ENCODE peak calls at places on chromosomes 16 and 17, in seven cellular contexts. X, G, M, U, L, Y and S are unnamed samples.

GRCh38 chr17:64689106-64689505 is 27.0 kb upstream of the SMURF2 start:
- DNase-seq in X (no peak), G (no peak), M (no peak), U (no peak), L (no peak), Y (no peak), S (no peak)

GRCh38 chr17:20174588-20175265 is 165.6 kb downstream of the SPECC1 start:
- DNase-seq in X (peak; percentile 63), G (peak; percentile 73), M (no peak), U (no peak), L (no peak), Y (no peak), S (no peak)

GRCh38 chr16:29883987-29884386 is 15.4 kb downstream of the SEZ6L2 start:
- DNase-seq in X (no peak), G (no peak), M (no peak), U (no peak), L (no peak), Y (no peak), S (no peak)

GRCh38 chr16:67842509-67843342 is 606 bp downstream of the THAP11 start:
- DNase-seq in X (peak; percentile 44), G (peak; percentile 64), M (no peak), U (peak; percentile 59), L (peak; percentile 61), Y (peak; percentile 59), S (no peak)

GRCh38 chr16:19785512-19786130 is 67.5 kb downstream of the IQCK start:
- DNase-seq in X (no peak), G (no peak), M (no peak), U (peak; percentile 48), L (no peak), Y (no peak), S (peak; percentile 21)

GRCh38 chr16:1324286-1324826 is 9.1 kb upstream of the BAIAP3 start:
- DNase-seq in X (no peak), G (no peak), M (no peak), U (no peak), L (no peak), Y (no peak), S (no peak)

GRCh38 chr17:40846515-40847155 is 20.4 kb downstream of the KRT12 start:
- DNase-seq in X (no peak), G (no peak), M (no peak), U (no peak), L (peak; percentile 8), Y (no peak), S (no peak)

GRCh38 chr16:87702325-87702811 is 63.4 kb downstream of the KLHDC4 start:
- DNase-seq in X (no peak), G (no peak), M (no peak), U (no peak), L (no peak), Y (peak; percentile 73), S (no peak)

GRCh38 chr16:87744750-87745514 is 20.9 kb downstream of the KLHDC4 start:
- DNase-seq in X (no peak), G (no peak), M (no peak), U (peak; percentile 80), L (no peak), Y (no peak), S (no peak)

GRCh38 chr17:27237890-27238289 is 56.0 kb upstream of the WSB1 start:
- DNase-seq in X (no peak), G (no peak), M (no peak), U (no peak), L (no peak), Y (no peak), S (no peak)

GRCh38 chr17:61500287-61500686 is 48.1 kb downstream of the TBX4 start:
- DNase-seq in X (no peak), G (no peak), M (no peak), U (no peak), L (no peak), Y (no peak), S (no peak)

GRCh38 chr16:87464691-87465300 is 28.0 kb downstream of the ZCCHC14 start:
- DNase-seq in X (peak; percentile 14), G (peak; percentile 95), M (peak; percentile 71), U (peak; percentile 58), L (no peak), Y (peak; percentile 45), S (no peak)

GRCh38 chr16:17566656-17567450 is 96.1 kb upstream of the XYLT1 start:
- DNase-seq in X (no peak), G (no peak), M (no peak), U (no peak), L (no peak), Y (no peak), S (no peak)

DNA sequence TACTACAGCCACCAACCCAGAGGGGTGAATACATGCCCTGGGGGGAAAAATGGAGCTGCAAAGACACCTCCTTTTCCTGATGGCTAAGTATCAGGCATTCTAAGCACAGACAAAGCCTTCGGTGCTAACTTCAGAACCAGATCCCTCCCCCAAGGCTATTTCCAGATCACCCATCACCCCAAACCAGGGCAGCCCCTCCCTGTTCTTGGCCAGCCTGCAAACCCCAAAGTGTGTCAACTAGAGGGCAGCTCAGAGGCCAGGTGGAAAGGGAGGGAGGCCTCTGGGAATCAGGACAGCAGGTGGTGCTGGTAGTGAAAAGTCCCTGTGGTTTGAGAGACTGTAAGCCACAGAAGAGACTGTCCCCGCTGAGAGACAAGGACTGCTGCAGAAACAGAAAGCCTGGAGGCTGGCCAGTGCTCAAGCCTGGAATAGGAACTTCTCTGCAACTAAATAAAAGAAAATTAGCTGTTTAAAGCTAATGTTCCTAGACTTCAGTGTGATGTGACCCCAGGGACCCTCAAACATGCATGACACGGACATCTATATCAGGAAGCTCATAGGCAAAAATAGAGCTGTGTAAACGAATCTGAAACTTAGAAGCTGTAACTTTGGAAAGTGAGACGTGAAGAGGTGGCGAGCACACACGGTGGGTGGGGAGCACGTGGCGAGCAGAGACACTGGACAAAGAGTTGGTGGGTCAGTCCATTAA is 9.1 kb downstream of the TUBG1 start:
- DNase-seq in X (peak; percentile 78), G (peak; percentile 73), M (no peak), U (peak; percentile 52), L (peak; percentile 97), Y (peak; percentile 12), S (no peak)
- TF ChIP-seq CTCF in X (peak; percentile 49), G (no peak), M (no peak), U (peak; percentile 24), L (peak; percentile 58), Y (no peak), S (no peak)

DNA sequence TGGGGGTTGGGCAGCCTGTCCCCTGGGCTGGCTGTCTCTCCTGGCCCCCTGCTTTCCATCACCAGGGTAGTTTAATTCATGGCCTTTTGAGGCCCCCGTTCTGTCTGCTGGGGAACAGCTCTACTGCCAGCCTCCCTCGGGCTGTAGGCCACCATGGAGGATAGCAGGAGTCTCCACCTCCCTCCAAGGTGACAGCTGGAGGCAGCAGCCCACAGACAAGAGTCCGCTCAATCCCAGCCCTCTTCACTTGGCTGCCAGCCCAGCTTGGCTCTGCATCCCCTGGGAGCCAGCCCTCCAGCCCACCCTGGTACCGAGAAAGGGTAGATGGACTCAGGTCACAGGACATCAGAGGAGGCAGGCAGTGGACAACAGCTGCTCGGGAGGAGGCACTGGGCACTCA is 194.6 kb upstream of the SDK2 start:
- DNase-seq in X (no peak), G (no peak), M (no peak), U (no peak), L (no peak), Y (no peak), S (no peak)
- TF ChIP-seq CTCF in X (no peak), G (no peak), M (no peak), U (no peak), L (no peak), Y (no peak), S (no peak)

GRCh38 chr17:81418710-81419332 is 23.6 kb downstream of the BAHCC1 start:
- DNase-seq in X (no peak), G (no peak), M (no peak), U (peak; percentile 70), L (no peak), Y (no peak), S (no peak)

GRCh38 chr17:81416612-81417011 is 21.4 kb downstream of the BAHCC1 start:
- DNase-seq in X (no peak), G (no peak), M (no peak), U (peak; percentile 24), L (no peak), Y (no peak), S (no peak)

GRCh38 chr17:81419333-81419885 is 24.2 kb downstream of the BAHCC1 start:
- DNase-seq in X (peak; percentile 68), G (peak; percentile 75), M (peak; percentile 86), U (peak; percentile 86), L (no peak), Y (no peak), S (peak; percentile 94)

GRCh38 chr17:81417049-81417878 is 22.0 kb downstream of the BAHCC1 start:
- DNase-seq in X (no peak), G (no peak), M (peak; percentile 87), U (peak; percentile 20), L (no peak), Y (no peak), S (no peak)

DNA sequence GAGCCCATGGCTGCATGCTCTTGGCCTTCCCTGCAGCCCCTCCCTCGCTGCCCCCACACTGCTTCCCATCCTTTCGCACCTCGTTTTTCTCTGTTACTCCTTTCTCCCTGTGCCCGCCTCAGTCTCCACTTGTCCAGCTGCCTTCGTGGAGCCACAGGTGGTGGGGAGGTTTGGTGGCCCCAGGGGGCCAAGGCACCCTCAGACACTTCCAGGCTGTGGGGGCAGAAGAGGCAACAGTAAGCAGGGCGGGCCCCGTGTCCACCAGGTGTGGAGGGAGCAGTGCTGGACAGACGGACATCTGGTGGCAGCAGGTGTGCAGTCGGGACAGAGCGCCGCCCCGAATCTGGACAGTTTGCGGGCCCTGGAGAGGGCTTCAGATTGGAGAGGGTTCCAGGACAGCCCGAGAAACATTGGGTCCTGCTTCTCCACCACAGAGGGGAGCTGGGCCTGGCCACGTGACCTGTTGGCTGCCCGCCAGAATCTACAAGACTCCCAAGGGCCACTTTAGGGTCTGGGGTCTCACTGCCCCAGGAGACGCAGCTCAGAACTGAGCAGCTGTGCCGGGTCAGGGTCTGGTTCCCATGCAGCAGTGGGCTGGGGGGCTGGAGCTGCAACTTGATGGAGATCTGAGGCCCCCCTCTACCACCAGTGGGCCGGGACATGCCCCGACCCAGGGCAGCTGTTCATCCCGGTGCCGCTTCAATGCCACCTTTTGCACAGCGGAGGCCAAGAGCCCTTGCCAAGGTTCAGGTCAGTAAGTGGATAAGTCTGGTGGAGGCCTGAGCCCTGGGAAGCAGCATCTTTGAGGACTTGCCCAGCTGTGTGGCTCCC is 22.8 kb downstream of the BAHCC1 start:
- DNase-seq in X (no peak), G (no peak), M (no peak), U (no peak), L (no peak), Y (no peak), S (no peak)
- TF ChIP-seq CTCF in X (no peak), G (no peak), M (no peak), U (no peak), L (no peak), Y (no peak), S (no peak)

GRCh38 chr17:63117431-63117830 is 151.4 kb downstream of the TANC2 start:
- DNase-seq in X (no peak), G (no peak), M (no peak), U (no peak), L (no peak), Y (no peak), S (no peak)

GRCh38 chr17:63120406-63120805 is 154.4 kb downstream of the TANC2 start:
- DNase-seq in X (no peak), G (no peak), M (no peak), U (no peak), L (no peak), Y (no peak), S (no peak)

GRCh38 chr17:63113167-63113566 is 147.1 kb downstream of the TANC2 start:
- DNase-seq in X (no peak), G (no peak), M (no peak), U (no peak), L (no peak), Y (no peak), S (no peak)

GRCh38 chr17:63116967-63117366 is 150.9 kb downstream of the TANC2 start:
- DNase-seq in X (peak; percentile 58), G (no peak), M (no peak), U (no peak), L (no peak), Y (no peak), S (no peak)

GRCh38 chr17:63116228-63116627 is 150.2 kb downstream of the TANC2 start:
- DNase-seq in X (no peak), G (no peak), M (no peak), U (no peak), L (no peak), Y (no peak), S (no peak)
- TF ChIP-seq CTCF in X (no peak), G (no peak), M (no peak), U (no peak), L (no peak), Y (no peak), S (no peak)